ENCODE peak calls at places on chromosomes 1 and 21, in nine cellular contexts. One of them, this sample, is unnamed. For H3K27me3, the result is how much of the 10 kb centered on the place peaks cover.

GRCh38 chr1:1253314-1253713 is 6.8 kb upstream of the C1QTNF12 start:
- DNase-seq in brain microvascular endothelial cell: no peak
- DNase-seq in upper lobe of right lung: no peak
- DNase-seq in MG63: no peak
- DNase-seq in sigmoid colon: no peak
- DNase-seq in right atrium auricular region: no peak
- DNase-seq in PC-9: no peak
- DNase-seq in CD8-positive, alpha-beta memory T cell: no peak
- DNase-seq in neural progenitor cell: no peak
- DNase-seq in this sample: no peak

GRCh38 chr21:42489006-42489563 is 6.9 kb downstream of the RSPH1 start:
- DNase-seq in upper lobe of right lung: no peak
- DNase-seq in PC-9: no peak
- DNase-seq in sigmoid colon: no peak
- DNase-seq in neural progenitor cell: no peak
- DNase-seq in brain microvascular endothelial cell: no peak
- DNase-seq in CD8-positive, alpha-beta memory T cell: no peak
- DNase-seq in right atrium auricular region: peak
- DNase-seq in MG63: no peak
- DNase-seq in this sample: no peak

GRCh38 chr1:186155594-186155993 is 219.5 kb downstream of the TPR start:
- DNase-seq in neural progenitor cell: peak
- DNase-seq in MG63: peak
- DNase-seq in CD8-positive, alpha-beta memory T cell: no peak
- DNase-seq in brain microvascular endothelial cell: peak
- DNase-seq in PC-9: peak
- DNase-seq in right atrium auricular region: no peak
- DNase-seq in upper lobe of right lung: no peak
- DNase-seq in sigmoid colon: no peak
- DNase-seq in this sample: peak

GRCh38 chr1:17874231-17874630 is 119.1 kb downstream of the ACTL8 start:
- DNase-seq in right atrium auricular region: no peak
- DNase-seq in upper lobe of right lung: no peak
- DNase-seq in MG63: peak
- DNase-seq in brain microvascular endothelial cell: peak
- DNase-seq in sigmoid colon: no peak
- DNase-seq in PC-9: peak
- DNase-seq in CD8-positive, alpha-beta memory T cell: no peak
- DNase-seq in neural progenitor cell: no peak
- DNase-seq in this sample: no peak

GRCh38 chr1:234686035-234686434 is 76.1 kb upstream of the IRF2BP2 start:
- DNase-seq in MG63: no peak
- DNase-seq in right atrium auricular region: no peak
- DNase-seq in CD8-positive, alpha-beta memory T cell: no peak
- DNase-seq in sigmoid colon: no peak
- DNase-seq in PC-9: no peak
- DNase-seq in brain microvascular endothelial cell: no peak
- DNase-seq in neural progenitor cell: no peak
- DNase-seq in upper lobe of right lung: no peak
- DNase-seq in this sample: no peak

GRCh38 chr1:27940297-27940696 is 5.5 kb downstream of the SMPDL3B start:
- DNase-seq in CD8-positive, alpha-beta memory T cell: peak
- DNase-seq in MG63: no peak
- DNase-seq in upper lobe of right lung: no peak
- DNase-seq in right atrium auricular region: peak
- DNase-seq in PC-9: no peak
- DNase-seq in brain microvascular endothelial cell: peak
- DNase-seq in neural progenitor cell: peak
- DNase-seq in sigmoid colon: no peak
- DNase-seq in this sample: peak

GRCh38 chr1:64823691-64824476 is 79.0 kb downstream of the RAVER2 start:
- DNase-seq in brain microvascular endothelial cell: peak
- DNase-seq in right atrium auricular region: peak
- DNase-seq in PC-9: peak
- DNase-seq in MG63: peak
- DNase-seq in neural progenitor cell: peak
- DNase-seq in sigmoid colon: no peak
- DNase-seq in CD8-positive, alpha-beta memory T cell: peak
- DNase-seq in upper lobe of right lung: peak
- DNase-seq in this sample: peak

GRCh38 chr1:147585640-147586383 is 44.5 kb downstream of the BCL9 start:
- DNase-seq in brain microvascular endothelial cell: no peak
- DNase-seq in CD8-positive, alpha-beta memory T cell: no peak
- DNase-seq in neural progenitor cell: no peak
- DNase-seq in sigmoid colon: no peak
- DNase-seq in PC-9: no peak
- DNase-seq in right atrium auricular region: no peak
- DNase-seq in upper lobe of right lung: no peak
- DNase-seq in MG63: no peak
- DNase-seq in this sample: no peak

GRCh38 chr1:15345711-15346355 is 63.9 kb upstream of the EFHD2 start:
- DNase-seq in upper lobe of right lung: peak
- DNase-seq in neural progenitor cell: no peak
- DNase-seq in MG63: no peak
- DNase-seq in CD8-positive, alpha-beta memory T cell: no peak
- DNase-seq in sigmoid colon: peak
- DNase-seq in right atrium auricular region: peak
- DNase-seq in brain microvascular endothelial cell: no peak
- DNase-seq in PC-9: peak
- DNase-seq in this sample: no peak

GRCh38 chr1:216119600-216119999 is 303.6 kb downstream of the USH2A start:
- DNase-seq in brain microvascular endothelial cell: peak
- DNase-seq in CD8-positive, alpha-beta memory T cell: no peak
- DNase-seq in right atrium auricular region: no peak
- DNase-seq in sigmoid colon: no peak
- DNase-seq in PC-9: no peak
- DNase-seq in MG63: no peak
- DNase-seq in upper lobe of right lung: no peak
- DNase-seq in neural progenitor cell: peak
- DNase-seq in this sample: peak

GRCh38 chr1:67149179-67149770 is 14.5 kb upstream of the C1orf141 start:
- DNase-seq in CD8-positive, alpha-beta memory T cell: peak
- DNase-seq in PC-9: peak
- DNase-seq in right atrium auricular region: no peak
- DNase-seq in brain microvascular endothelial cell: peak
- DNase-seq in neural progenitor cell: peak
- DNase-seq in sigmoid colon: peak
- DNase-seq in MG63: peak
- DNase-seq in upper lobe of right lung: no peak
- DNase-seq in this sample: peak

GRCh38 chr1:85563139-85563538 is 17.4 kb upstream of the CCN1 start:
- DNase-seq in PC-9: no peak
- DNase-seq in sigmoid colon: no peak
- DNase-seq in upper lobe of right lung: no peak
- DNase-seq in brain microvascular endothelial cell: no peak
- DNase-seq in neural progenitor cell: no peak
- DNase-seq in MG63: no peak
- DNase-seq in CD8-positive, alpha-beta memory T cell: no peak
- DNase-seq in right atrium auricular region: no peak
- DNase-seq in this sample: no peak

GRCh38 chr1:34057347-34057746 is 107.7 kb downstream of the CSMD2 start:
- DNase-seq in brain microvascular endothelial cell: no peak
- DNase-seq in CD8-positive, alpha-beta memory T cell: no peak
- DNase-seq in right atrium auricular region: no peak
- DNase-seq in sigmoid colon: no peak
- DNase-seq in neural progenitor cell: peak
- DNase-seq in upper lobe of right lung: no peak
- DNase-seq in MG63: no peak
- DNase-seq in PC-9: no peak
- DNase-seq in this sample: no peak

GRCh38 chr1:30670195-30671060 is 53.0 kb downstream of the MATN1 start:
- DNase-seq in right atrium auricular region: no peak
- DNase-seq in PC-9: no peak
- DNase-seq in MG63: peak
- DNase-seq in upper lobe of right lung: peak
- DNase-seq in CD8-positive, alpha-beta memory T cell: no peak
- DNase-seq in brain microvascular endothelial cell: no peak
- DNase-seq in neural progenitor cell: no peak
- DNase-seq in sigmoid colon: no peak
- DNase-seq in this sample: no peak

GRCh38 chr21:41612674-41613250 is 104.8 kb upstream of the TMPRSS2 start:
- DNase-seq in upper lobe of right lung: peak
- DNase-seq in right atrium auricular region: peak
- DNase-seq in sigmoid colon: peak
- DNase-seq in CD8-positive, alpha-beta memory T cell: no peak
- DNase-seq in MG63: peak
- DNase-seq in PC-9: peak
- DNase-seq in neural progenitor cell: peak
- DNase-seq in brain microvascular endothelial cell: peak
- DNase-seq in this sample: peak

DNA sequence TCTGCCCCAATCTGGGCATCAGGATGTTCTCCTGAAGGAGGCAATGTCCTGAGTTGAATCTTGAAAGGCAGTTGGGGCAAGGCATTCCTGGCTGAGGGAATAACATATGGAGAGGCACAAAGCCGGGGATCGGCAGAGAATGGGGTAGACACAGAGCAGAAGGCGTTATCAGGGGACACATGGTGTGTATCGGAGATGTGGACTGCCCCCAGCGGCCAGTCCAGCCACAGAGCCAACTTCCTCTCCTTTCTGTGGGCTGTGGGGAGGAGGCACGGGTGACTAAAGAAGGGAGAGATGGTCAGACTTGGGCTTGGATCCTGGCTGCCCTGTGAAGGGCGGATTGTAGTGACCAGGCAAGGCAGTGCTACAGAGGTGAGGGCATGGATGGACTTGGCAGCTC is 32.1 kb downstream of the FOXD2 start:
- DNase-seq in right atrium auricular region: no peak
- DNase-seq in neural progenitor cell: no peak
- DNase-seq in MG63: no peak
- DNase-seq in upper lobe of right lung: no peak
- DNase-seq in brain microvascular endothelial cell: no peak
- DNase-seq in sigmoid colon: no peak
- DNase-seq in PC-9: no peak
- DNase-seq in CD8-positive, alpha-beta memory T cell: no peak
- DNase-seq in this sample: no peak
- H3K27me3 ChIP-seq in right atrium auricular region: under half
- H3K27me3 ChIP-seq in neural progenitor cell: under half
- H3K27me3 ChIP-seq in MG63: under half
- H3K27me3 ChIP-seq in upper lobe of right lung: under half
- H3K27me3 ChIP-seq in brain microvascular endothelial cell: under half
- H3K27me3 ChIP-seq in sigmoid colon: under half
- H3K27me3 ChIP-seq in PC-9: under half
- H3K27me3 ChIP-seq in CD8-positive, alpha-beta memory T cell: under half
- H3K27me3 ChIP-seq in this sample: under half

GRCh38 chr21:38012700-38013099 is 96.4 kb upstream of the KCNJ6 start:
- DNase-seq in upper lobe of right lung: no peak
- DNase-seq in MG63: no peak
- DNase-seq in sigmoid colon: no peak
- DNase-seq in CD8-positive, alpha-beta memory T cell: no peak
- DNase-seq in brain microvascular endothelial cell: no peak
- DNase-seq in neural progenitor cell: no peak
- DNase-seq in right atrium auricular region: no peak
- DNase-seq in PC-9: no peak
- DNase-seq in this sample: no peak
- H3K27me3 ChIP-seq in upper lobe of right lung: under half
- H3K27me3 ChIP-seq in MG63: under half
- H3K27me3 ChIP-seq in sigmoid colon: under half
- H3K27me3 ChIP-seq in CD8-positive, alpha-beta memory T cell: under half
- H3K27me3 ChIP-seq in brain microvascular endothelial cell: under half
- H3K27me3 ChIP-seq in neural progenitor cell: under half
- H3K27me3 ChIP-seq in right atrium auricular region: under half
- H3K27me3 ChIP-seq in PC-9: under half
- H3K27me3 ChIP-seq in this sample: under half

DNA sequence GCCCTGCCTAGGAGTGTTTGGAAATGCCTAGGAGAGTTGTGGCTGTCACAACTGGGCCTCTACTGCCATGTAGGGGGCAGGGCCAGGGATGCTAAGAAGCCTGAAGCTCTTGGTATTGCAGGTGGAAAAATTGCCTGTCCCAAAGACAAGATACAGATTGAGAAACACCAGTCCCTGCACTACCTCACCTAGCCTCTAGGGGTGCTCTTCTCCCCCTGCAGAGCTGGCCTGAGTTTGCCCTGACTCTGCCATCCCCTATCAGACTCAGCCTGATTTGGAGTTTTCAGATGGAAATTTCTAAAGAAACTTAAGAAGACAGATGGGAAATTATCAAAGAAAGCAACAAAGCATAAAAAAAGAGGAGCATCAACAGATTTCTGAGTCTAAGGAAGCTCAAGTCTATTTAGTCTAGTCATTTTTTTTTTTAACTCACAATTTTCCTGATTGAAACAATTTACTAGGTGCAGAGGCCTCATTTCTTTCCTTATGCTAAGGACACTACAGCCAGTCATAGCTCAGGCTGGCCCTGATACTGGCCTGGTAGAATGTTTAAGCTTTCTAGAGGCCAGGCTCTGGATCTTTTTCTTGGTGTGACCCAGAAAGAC is 61.4 kb upstream of the LRRN2 start:
- DNase-seq in PC-9: peak
- DNase-seq in brain microvascular endothelial cell: peak
- DNase-seq in CD8-positive, alpha-beta memory T cell: peak
- DNase-seq in sigmoid colon: no peak
- DNase-seq in MG63: peak
- DNase-seq in right atrium auricular region: no peak
- DNase-seq in upper lobe of right lung: no peak
- DNase-seq in neural progenitor cell: peak
- DNase-seq in this sample: peak
- H3K27me3 ChIP-seq in PC-9: under half
- H3K27me3 ChIP-seq in brain microvascular endothelial cell: under half
- H3K27me3 ChIP-seq in CD8-positive, alpha-beta memory T cell: under half
- H3K27me3 ChIP-seq in sigmoid colon: under half
- H3K27me3 ChIP-seq in MG63: under half
- H3K27me3 ChIP-seq in right atrium auricular region: under half
- H3K27me3 ChIP-seq in upper lobe of right lung: under half
- H3K27me3 ChIP-seq in neural progenitor cell: under half
- H3K27me3 ChIP-seq in this sample: under half

GRCh38 chr1:39789571-39790110 is 976 bp upstream of the BMP8B start:
- DNase-seq in upper lobe of right lung: no peak
- DNase-seq in CD8-positive, alpha-beta memory T cell: no peak
- DNase-seq in brain microvascular endothelial cell: no peak
- DNase-seq in MG63: no peak
- DNase-seq in sigmoid colon: no peak
- DNase-seq in right atrium auricular region: no peak
- DNase-seq in neural progenitor cell: no peak
- DNase-seq in PC-9: no peak
- DNase-seq in this sample: no peak

GRCh38 chr1:39788426-39788757 is 273 bp downstream of the BMP8B start:
- DNase-seq in brain microvascular endothelial cell: no peak
- DNase-seq in right atrium auricular region: no peak
- DNase-seq in upper lobe of right lung: no peak
- DNase-seq in CD8-positive, alpha-beta memory T cell: no peak
- DNase-seq in MG63: no peak
- DNase-seq in sigmoid colon: no peak
- DNase-seq in PC-9: no peak
- DNase-seq in neural progenitor cell: no peak
- DNase-seq in this sample: no peak

GRCh38 chr1:39791838-39792237 is 3.2 kb upstream of the BMP8B start:
- DNase-seq in brain microvascular endothelial cell: no peak
- DNase-seq in CD8-positive, alpha-beta memory T cell: no peak
- DNase-seq in right atrium auricular region: no peak
- DNase-seq in MG63: no peak
- DNase-seq in upper lobe of right lung: no peak
- DNase-seq in sigmoid colon: no peak
- DNase-seq in PC-9: no peak
- DNase-seq in neural progenitor cell: no peak
- DNase-seq in this sample: no peak

GRCh38 chr1:39787468-39787867 is 1.2 kb downstream of the BMP8B start:
- DNase-seq in PC-9: no peak
- DNase-seq in right atrium auricular region: no peak
- DNase-seq in sigmoid colon: no peak
- DNase-seq in MG63: no peak
- DNase-seq in neural progenitor cell: no peak
- DNase-seq in upper lobe of right lung: no peak
- DNase-seq in CD8-positive, alpha-beta memory T cell: no peak
- DNase-seq in brain microvascular endothelial cell: no peak
- DNase-seq in this sample: no peak

GRCh38 chr1:39788758-39789570 is at the start of gene BMP8B:
- DNase-seq in upper lobe of right lung: peak
- DNase-seq in MG63: peak
- DNase-seq in brain microvascular endothelial cell: no peak
- DNase-seq in CD8-positive, alpha-beta memory T cell: peak
- DNase-seq in sigmoid colon: peak
- DNase-seq in neural progenitor cell: peak
- DNase-seq in PC-9: peak
- DNase-seq in right atrium auricular region: no peak
- DNase-seq in this sample: peak
- H3K27me3 ChIP-seq in upper lobe of right lung: under half
- H3K27me3 ChIP-seq in MG63: under half
- H3K27me3 ChIP-seq in brain microvascular endothelial cell: under half
- H3K27me3 ChIP-seq in CD8-positive, alpha-beta memory T cell: under half
- H3K27me3 ChIP-seq in sigmoid colon: under half
- H3K27me3 ChIP-seq in neural progenitor cell: half or more
- H3K27me3 ChIP-seq in PC-9: under half
- H3K27me3 ChIP-seq in right atrium auricular region: under half
- H3K27me3 ChIP-seq in this sample: under half

This sample was measured in SJCRH30.